ENCODE peak calls at places on chromosomes 2 and 18, in ten cellular contexts. Y, V, W, H, C, D, S, I, F and J are unnamed samples.

GRCh38 chr2:173797586-173798263 is 167.4 kb downstream of the SP3 start:
- ATAC-seq in H (no peak), I (no peak), V (no peak), F (no peak), C (no peak), S (no peak), W (no peak), D (no peak), Y (no peak), J (no peak)

GRCh38 chr2:145286716-145287115 is 766.8 kb upstream of the ZEB2 start:
- ATAC-seq in F (no peak), H (no peak), D (no peak), S (no peak), V (no peak), I (no peak), C (no peak), Y (no peak), W (no peak), J (no peak)

GRCh38 chr2:182226807-182227206 is 200.0 kb downstream of the PDE1A start:
- ATAC-seq in H (no peak), C (no peak), D (no peak), S (no peak), F (no peak), Y (no peak), I (no peak), W (no peak), V (no peak), J (no peak)

GRCh38 chr2:64574871-64575270 is 50.7 kb downstream of the AFTPH start:
- ATAC-seq in D (no peak), S (no peak), V (no peak), W (no peak), F (no peak), H (no peak), Y (no peak), C (no peak), I (no peak), J (no peak)

GRCh38 chr2:24577481-24577880 is 86.4 kb downstream of the NCOA1 start:
- ATAC-seq in V (no peak), I (no peak), C (no peak), D (no peak), W (no peak), Y (no peak), F (no peak), H (no peak), S (no peak), J (no peak)

GRCh38 chr18:28151434-28151833 is 25.5 kb downstream of the CDH2 start:
- ATAC-seq in V (no peak), S (no peak), C (no peak), W (no peak), I (no peak), F (no peak), Y (no peak), D (no peak), H (no peak), J (no peak)

GRCh38 chr18:41955688-41956087 is 654 bp downstream of the PIK3C3 start:
- ATAC-seq in D (no peak), V (no peak), C (no peak), W (no peak), Y (no peak), S (no peak), F (peak; percentile 54), I (peak; percentile 24), H (peak; percentile 28), J (no peak)

GRCh38 chr2:70045932-70046331 is 41.3 kb upstream of the PCBP1 start:
- ATAC-seq in S (peak; percentile 84), D (no peak), C (no peak), F (no peak), Y (peak; percentile 25), V (no peak), I (no peak), H (no peak), W (peak; percentile 78), J (no peak)

GRCh38 chr2:43539436-43539835 is 56.4 kb downstream of the THADA start:
- ATAC-seq in F (no peak), V (no peak), C (no peak), H (no peak), W (no peak), I (no peak), D (no peak), S (no peak), Y (no peak), J (no peak)

GRCh38 chr2:40760071-40760666 is 308.3 kb upstream of the SLC8A1 start:
- ATAC-seq in I (peak; percentile 89), D (peak; percentile 75), Y (no peak), S (no peak), F (peak; percentile 99), V (peak; percentile 90), H (peak; percentile 73), C (peak; percentile 90), W (peak; percentile 90), J (no peak)

GRCh38 chr2:8821276-8822217 is 15.9 kb downstream of the KIDINS220 start:
- ATAC-seq in S (peak; percentile 97), I (peak; percentile 90), W (peak; percentile 79), D (peak; percentile 98), V (peak; percentile 94), F (peak; percentile 98), H (no peak), Y (peak; percentile 91), C (peak; percentile 59), J (peak; percentile 99)

GRCh38 chr2:237669628-237670351 is 42.4 kb downstream of the LRRFIP1 start:
- ATAC-seq in C (no peak), V (peak; percentile 23), Y (peak; percentile 78), F (peak; percentile 92), D (peak; percentile 85), I (peak; percentile 52), S (peak; percentile 77), H (no peak), W (peak; percentile 85), J (peak; percentile 86)

GRCh38 chr2:42844901-42845685 is 52.7 kb upstream of the HAAO start:
- ATAC-seq in C (no peak), V (peak; percentile 47), Y (no peak), S (peak; percentile 44), H (no peak), W (peak; percentile 32), D (peak; percentile 17), I (peak; percentile 71), F (no peak), J (peak; percentile 61)

DNA sequence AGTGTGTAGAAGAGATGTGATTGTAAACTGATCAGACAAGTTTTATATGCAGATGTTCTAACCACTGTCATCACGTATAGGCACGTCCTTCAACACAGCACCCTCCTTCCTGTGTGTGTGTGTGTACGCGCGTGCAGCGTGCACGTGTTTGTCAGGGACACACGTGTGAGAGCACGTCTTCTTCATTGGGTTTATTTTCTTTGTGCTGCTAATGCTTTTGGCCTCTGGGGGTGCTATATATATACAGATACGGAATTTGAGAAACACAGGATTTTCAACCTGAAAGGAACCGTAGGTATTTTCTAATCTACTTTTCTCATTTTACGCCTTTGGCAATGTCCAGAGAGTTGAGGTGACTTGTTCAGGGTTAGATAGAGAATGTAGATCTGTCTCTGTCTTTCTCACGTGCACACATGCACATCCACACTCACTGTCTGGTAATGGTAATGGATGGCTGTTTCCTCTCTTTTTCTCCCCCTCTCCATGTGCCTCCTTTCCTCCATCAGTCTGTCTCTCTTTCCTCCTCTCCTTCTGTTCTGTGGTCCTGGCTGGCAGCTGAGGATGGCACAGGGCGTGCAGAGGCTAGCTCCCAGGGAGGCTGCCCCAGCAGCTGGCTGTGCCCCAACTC is 13.4 kb upstream of the CELF4 start:
- ATAC-seq in Y (no peak), D (peak; percentile 86), V (peak; percentile 47), S (no peak), W (no peak), C (peak; percentile 73), I (peak; percentile 71), H (peak; percentile 80), F (peak; percentile 87), J (peak; percentile 17)
- TF ChIP-seq CTCF in Y (peak; percentile 30), D (peak; percentile 41), V (peak; percentile 48), S (peak; percentile 12), W (peak; percentile 57), C (peak; percentile 20), I (peak; percentile 34), H (peak; percentile 52), F (peak; percentile 26), J (no peak)

DNA sequence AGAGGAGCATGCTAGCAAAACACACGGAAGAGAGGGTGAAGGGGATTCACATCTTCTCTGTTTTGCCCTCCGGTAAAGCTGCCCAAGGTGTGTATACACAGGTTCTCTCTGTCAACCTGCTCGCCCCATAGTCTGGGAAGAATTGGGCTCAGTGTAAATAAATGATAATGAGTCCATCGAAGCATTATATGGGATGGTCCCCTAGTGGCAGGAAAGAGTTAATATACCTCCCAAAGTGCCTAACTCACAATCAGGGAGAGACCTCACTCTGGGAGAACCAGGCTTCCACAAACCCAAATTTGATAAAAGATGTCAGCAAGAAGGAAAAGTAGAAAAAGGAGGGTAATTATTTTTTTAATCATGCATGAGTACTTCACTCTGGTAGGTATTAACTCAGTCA is 262.2 kb upstream of the ZNF521 start:
- ATAC-seq in F (no peak), Y (no peak), W (no peak), V (no peak), S (no peak), H (no peak), C (no peak), D (no peak), I (no peak), J (no peak)
- TF ChIP-seq CTCF in F (no peak), Y (no peak), W (peak; percentile 9), V (no peak), S (no peak), H (peak; percentile 11), C (no peak), D (no peak), I (no peak), J (no peak)

GRCh38 chr18:72826736-72827135 is 41.1 kb downstream of the NETO1 start:
- ATAC-seq in I (no peak), H (no peak), D (no peak), F (no peak), Y (no peak), C (no peak), V (no peak), W (no peak), S (no peak), J (no peak)
- TF ChIP-seq CTCF in I (no peak), H (no peak), D (no peak), F (no peak), Y (no peak), C (no peak), V (no peak), W (no peak), S (no peak), J (no peak)

DNA sequence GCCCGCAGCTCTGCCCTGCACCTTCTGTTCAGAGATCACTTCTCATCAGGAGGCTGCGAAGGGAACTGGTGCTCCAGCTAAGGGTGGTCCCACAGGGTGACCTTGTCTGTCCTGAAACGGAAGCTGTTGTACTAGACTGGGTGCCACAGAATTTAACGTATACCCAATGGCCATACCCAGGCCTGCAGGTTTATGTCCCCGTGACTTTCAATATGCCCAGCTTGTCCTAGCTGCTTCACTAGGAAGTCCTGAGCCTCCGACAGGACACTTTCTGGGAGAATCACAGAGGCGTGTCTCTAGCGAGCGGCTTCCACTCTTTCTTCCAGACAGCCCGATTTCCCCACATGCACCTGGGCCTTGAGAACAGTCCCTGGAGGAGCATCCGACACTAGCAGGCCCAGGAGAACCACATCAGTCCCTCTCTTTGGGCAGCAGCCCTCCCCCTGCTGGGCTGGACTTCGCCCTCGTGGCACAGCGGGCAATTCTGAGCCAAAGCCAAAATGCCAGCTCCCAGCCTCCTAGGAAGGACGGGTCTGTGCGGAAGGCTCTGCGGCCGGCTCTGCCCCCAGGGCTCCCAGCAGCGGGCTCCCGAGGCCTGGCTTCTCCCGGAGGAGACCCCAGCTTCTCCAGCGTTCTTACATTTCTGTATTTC is 91.9 kb upstream of the OTOS start:
- ATAC-seq in H (no peak), V (no peak), S (no peak), W (no peak), C (peak; percentile 1), Y (no peak), F (peak; percentile 10), I (no peak), D (peak; percentile 6), J (no peak)
- TF ChIP-seq CTCF in H (no peak), V (no peak), S (no peak), W (no peak), C (no peak), Y (no peak), F (no peak), I (no peak), D (no peak), J (no peak)